ENCODE peak calls at places on chromosomes 3 and 15, in six cellular contexts. T is IMR-90, Z is H9, I is neuronal stem cell, S is mesenchymal stem cell, U is H1. G is an unnamed sample.

GRCh38 chr3:118972974-118973373 is 61.7 kb downstream of the IGSF11 start:
- DNase-seq in T (no peak), U (no peak), I (no peak), Z (no peak), S (no peak), G (no peak)

GRCh38 chr3:197595470-197596185 is 39.9 kb upstream of the BDH1 start:
- DNase-seq in Z (no peak), I (no peak), U (no peak), S (no peak), T (no peak), G (no peak)

GRCh38 chr3:58536501-58537411 is at the start of gene ACOX2:
- DNase-seq in I (no peak), S (peak; percentile 44), Z (no peak), T (peak; percentile 70), U (no peak), G (no peak)

GRCh38 chr3:70824785-70825184 is 512.3 kb upstream of the MDFIC2 start:
- DNase-seq in S (peak; percentile 38), I (no peak), Z (no peak), T (peak; percentile 79), U (no peak), G (no peak)

GRCh38 chr15:63256433-63256884 is 20.9 kb upstream of the APH1B start:
- DNase-seq in S (peak; percentile 82), Z (no peak), U (no peak), T (peak; percentile 84), I (peak; percentile 46), G (no peak)

GRCh38 chr15:32687556-32687955 is 30.2 kb upstream of the GREM1 start:
- DNase-seq in S (peak; percentile 71), I (no peak), T (peak; percentile 65), Z (no peak), U (no peak), G (no peak)

GRCh38 chr3:16738451-16738850 is 133.2 kb upstream of the DAZL start:
- DNase-seq in Z (no peak), I (no peak), U (no peak), S (no peak), T (no peak), G (peak; percentile 47)

GRCh38 chr3:111956995-111957736 is 21.7 kb upstream of the ABHD10 start:
- DNase-seq in T (no peak), Z (peak; percentile 32), U (peak; percentile 10), S (no peak), I (no peak), G (no peak)

GRCh38 chr3:155026999-155027591 is 53.0 kb upstream of the MME start:
- DNase-seq in U (no peak), Z (no peak), S (peak; percentile 63), I (no peak), T (peak; percentile 39), G (no peak)

GRCh38 chr15:83123529-83123928 is 16.1 kb downstream of the TM6SF1 start:
- DNase-seq in I (no peak), S (no peak), T (no peak), U (no peak), Z (no peak), G (no peak)

GRCh38 chr3:53162672-53163458 is 1.9 kb downstream of the PRKCD start:
- DNase-seq in T (no peak), I (no peak), S (peak; percentile 34), U (no peak), Z (no peak), G (no peak)

GRCh38 chr3:191369081-191370010 is 39.0 kb upstream of the UTS2B start:
- DNase-seq in U (no peak), I (no peak), Z (no peak), T (peak; percentile 58), S (peak; percentile 68), G (peak; percentile 10)

GRCh38 chr3:149969110-149969944 is 1.4 kb downstream of the PFN2 start:
- DNase-seq in Z (peak; percentile 78), U (peak; percentile 49), T (peak; percentile 87), S (peak; percentile 91), I (peak; percentile 59), G (peak; percentile 61)

GRCh38 chr3:124779116-124779515 is 48.9 kb downstream of the UMPS start:
- DNase-seq in T (no peak), I (no peak), U (no peak), Z (no peak), S (no peak), G (no peak)

GRCh38 chr3:124780767-124781485 is 50.7 kb downstream of the UMPS start:
- DNase-seq in I (no peak), S (peak; percentile 97), T (peak; percentile 58), U (no peak), Z (no peak), G (peak; percentile 77)

GRCh38 chr3:124778061-124778460 is 47.8 kb downstream of the UMPS start:
- DNase-seq in Z (no peak), S (no peak), U (no peak), I (no peak), T (no peak), G (no peak)

GRCh38 chr3:124780356-124780755 is 50.1 kb downstream of the UMPS start:
- DNase-seq in U (no peak), T (peak; percentile 68), I (no peak), S (peak; percentile 85), Z (no peak), G (peak; percentile 81)

DNA sequence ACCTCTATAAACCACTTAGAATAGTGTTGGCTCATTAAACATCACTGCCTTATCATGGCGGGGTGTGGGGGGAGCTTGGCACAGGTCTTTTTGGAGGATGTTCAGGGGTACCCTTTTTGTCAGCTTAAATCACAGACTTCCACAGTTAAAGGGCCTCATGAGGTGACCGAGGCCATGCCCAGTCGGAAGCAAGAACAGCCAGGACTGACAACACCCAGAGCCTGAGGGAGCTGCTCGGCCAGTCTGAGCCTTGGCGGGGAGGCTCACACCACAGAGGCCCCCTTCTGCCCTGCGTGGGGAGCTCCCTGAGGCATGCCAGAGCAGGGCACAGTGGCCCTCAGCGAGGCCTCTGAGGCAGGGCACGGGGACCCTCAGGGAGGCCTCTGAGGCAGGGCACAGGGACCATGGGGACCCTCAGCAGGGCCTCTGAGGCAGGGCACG is 49.5 kb downstream of the UMPS start:
- DNase-seq in I (no peak), S (no peak), T (no peak), Z (no peak), U (no peak), G (no peak)
- H3K23ac ChIP-seq in I (no peak overlapping the region), S (no peak overlapping the region), T (peak overlapping the region; percentile 86), Z (no peak overlapping the region), U (no peak overlapping the region), G (no peak overlapping the region)

DNA sequence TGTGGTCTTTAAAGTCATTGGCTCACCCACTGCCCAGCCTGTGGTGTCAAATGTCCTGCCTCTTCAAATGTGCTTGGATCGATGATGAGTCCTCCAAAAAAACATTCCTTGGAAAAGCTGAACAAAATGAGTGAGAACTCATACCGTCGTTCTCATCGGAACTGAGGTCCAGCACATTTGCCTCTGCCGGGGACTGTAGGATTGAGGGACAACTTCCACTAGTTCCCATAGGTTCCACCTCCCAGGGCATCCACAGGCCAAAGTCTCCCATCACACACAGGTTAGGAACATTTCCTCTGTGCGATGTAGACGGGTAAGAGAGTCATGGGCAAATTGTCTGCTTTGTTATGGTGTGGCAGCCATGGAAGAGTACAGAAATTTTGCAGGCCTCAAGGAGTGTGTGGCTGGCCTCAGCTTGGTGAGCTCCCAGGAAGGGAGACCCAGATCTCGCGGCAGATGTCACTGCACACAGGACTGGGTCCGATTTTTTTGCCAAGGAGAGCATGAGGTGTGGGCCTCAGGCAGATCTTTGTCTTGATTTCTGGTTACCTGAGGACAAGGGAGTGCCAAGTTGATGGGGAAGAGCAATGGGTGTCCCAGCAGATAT is 115.7 kb downstream of the SNRPN start:
- DNase-seq in S (no peak), T (no peak), I (no peak), U (no peak), Z (no peak), G (no peak)
- H3K9me3 ChIP-seq in S (peaks cover 100% of the 10 kb centered on the region), T (peaks cover 100% of the 10 kb centered on the region), I (peaks cover 98% of the 10 kb centered on the region), U (peaks cover 97% of the 10 kb centered on the region), Z (peaks cover 94% of the 10 kb centered on the region), G (peaks cover 88% of the 10 kb centered on the region)

GRCh38 chr3:152280539-152280938 is 11.8 kb downstream of the MBNL1 start:
- DNase-seq in T (no peak), I (no peak), U (no peak), Z (no peak), S (no peak), G (no peak)

GRCh38 chr3:152282813-152283212 is 14.1 kb downstream of the MBNL1 start:
- DNase-seq in I (no peak), T (no peak), U (no peak), S (no peak), Z (no peak), G (no peak)

GRCh38 chr3:152278674-152279427 is 10.1 kb downstream of the MBNL1 start:
- DNase-seq in U (no peak), T (no peak), Z (no peak), I (no peak), S (no peak), G (no peak)

GRCh38 chr3:152279474-152279873 is 10.7 kb downstream of the MBNL1 start:
- DNase-seq in I (no peak), S (no peak), Z (no peak), U (no peak), T (no peak), G (no peak)

GRCh38 chr3:152281032-152281713 is 12.4 kb downstream of the MBNL1 start:
- DNase-seq in I (no peak), U (no peak), Z (no peak), S (no peak), T (no peak), G (no peak)
- H3K23ac ChIP-seq in I (no peak overlapping the region), U (no peak overlapping the region), Z (no peak overlapping the region), S (no peak overlapping the region), T (no peak overlapping the region), G (no peak overlapping the region)

GRCh38 chr15:25088261-25088790 is 133.5 kb downstream of the SNRPN start:
- DNase-seq in S (no peak), U (no peak), T (no peak), Z (peak; percentile 9), I (no peak), G (no peak)

GRCh38 chr15:25089577-25089976 is 134.8 kb downstream of the SNRPN start:
- DNase-seq in S (no peak), U (no peak), I (no peak), T (no peak), Z (peak; percentile 5), G (no peak)

GRCh38 chr15:25091421-25092158 is 136.8 kb downstream of the SNRPN start:
- DNase-seq in T (no peak), S (no peak), Z (peak; percentile 8), U (no peak), I (no peak), G (no peak)

GRCh38 chr15:25090073-25090733 is 135.4 kb downstream of the SNRPN start:
- DNase-seq in S (no peak), I (no peak), T (no peak), Z (peak; percentile 11), U (no peak), G (no peak)

DNA sequence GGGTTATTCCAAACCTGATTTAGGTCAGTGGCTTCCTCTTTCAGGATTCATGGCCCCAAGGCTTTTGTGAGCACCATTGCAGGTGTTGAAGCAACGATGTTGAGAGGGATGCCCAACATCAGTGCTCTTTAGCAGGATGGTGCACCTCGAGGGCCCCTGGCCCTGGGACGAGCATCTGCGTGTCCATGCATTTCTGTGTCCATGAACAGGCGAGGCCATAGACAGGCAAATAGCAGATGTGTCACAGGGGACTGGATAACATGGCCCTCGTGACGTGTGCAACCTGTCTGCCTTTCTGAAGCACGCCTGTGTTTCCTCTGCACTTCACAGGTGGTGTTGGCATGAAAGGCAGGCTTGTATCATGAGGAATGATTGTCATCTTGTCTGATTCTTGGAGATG is 132.3 kb downstream of the SNRPN start:
- DNase-seq in T (no peak), U (no peak), S (no peak), I (no peak), Z (peak; percentile 15), G (no peak)
- H3K9me3 ChIP-seq in T (peaks cover 81% of the 10 kb centered on the region), U (peaks cover 53% of the 10 kb centered on the region), S (peaks cover 97% of the 10 kb centered on the region), I (peaks cover 37% of the 10 kb centered on the region), Z (peaks cover 65% of the 10 kb centered on the region), G (peaks cover 44% of the 10 kb centered on the region)

G was measured in trophoblast cell.